ENCODE peak calls at places on chromosome 2, in four cellular contexts. One of them, this sample, is unnamed.

GRCh38 chr2:88666576-88666975 is 24.9 kb upstream of the RPIA start:
- DNase-seq in keratinocyte: no peak
- DNase-seq in GM23338: no peak
- DNase-seq in tibial artery: no peak
- DNase-seq in this sample: no peak

GRCh38 chr2:61018798-61019197 is 743 bp upstream of the PUS10 start:
- DNase-seq in keratinocyte: no peak
- DNase-seq in GM23338: no peak
- DNase-seq in tibial artery: no peak
- DNase-seq in this sample: no peak

GRCh38 chr2:234910186-234910679 is 41.6 kb upstream of the SH3BP4 start:
- DNase-seq in keratinocyte: no peak
- DNase-seq in GM23338: no peak
- DNase-seq in tibial artery: no peak
- DNase-seq in this sample: no peak

GRCh38 chr2:216692636-216693413 is 2.5 kb downstream of the IGFBP5 start:
- DNase-seq in keratinocyte: no peak
- DNase-seq in GM23338: peak
- DNase-seq in tibial artery: peak
- DNase-seq in this sample: no peak

GRCh38 chr2:138059967-138060635 is 95.8 kb downstream of the HNMT start:
- DNase-seq in keratinocyte: peak
- DNase-seq in GM23338: no peak
- DNase-seq in tibial artery: peak
- DNase-seq in this sample: peak

GRCh38 chr2:31539505-31539904 is 41.2 kb downstream of the SRD5A2 start:
- DNase-seq in keratinocyte: no peak
- DNase-seq in GM23338: peak
- DNase-seq in tibial artery: no peak
- DNase-seq in this sample: no peak

GRCh38 chr2:225779829-225780228 is 380.3 kb downstream of the NYAP2 start:
- DNase-seq in keratinocyte: no peak
- DNase-seq in GM23338: no peak
- DNase-seq in tibial artery: no peak
- DNase-seq in this sample: no peak

GRCh38 chr2:31526946-31527345 is 53.8 kb downstream of the SRD5A2 start:
- DNase-seq in keratinocyte: no peak
- DNase-seq in GM23338: no peak
- DNase-seq in tibial artery: no peak
- DNase-seq in this sample: no peak

GRCh38 chr2:242038928-242039341 is 169.4 kb downstream of the RTP5 start:
- DNase-seq in keratinocyte: no peak
- DNase-seq in GM23338: no peak
- DNase-seq in tibial artery: no peak
- DNase-seq in this sample: no peak

GRCh38 chr2:46315103-46315890 is 18.1 kb downstream of the EPAS1 start:
- DNase-seq in keratinocyte: peak
- DNase-seq in GM23338: no peak
- DNase-seq in tibial artery: peak
- DNase-seq in this sample: peak

GRCh38 chr2:46311651-46312223 is 14.5 kb downstream of the EPAS1 start:
- DNase-seq in keratinocyte: no peak
- DNase-seq in GM23338: no peak
- DNase-seq in tibial artery: no peak
- DNase-seq in this sample: no peak

GRCh38 chr2:46313063-46313462 is 15.9 kb downstream of the EPAS1 start:
- DNase-seq in keratinocyte: no peak
- DNase-seq in GM23338: no peak
- DNase-seq in tibial artery: no peak
- DNase-seq in this sample: no peak

GRCh38 chr2:46317092-46317486 is 19.9 kb downstream of the EPAS1 start:
- DNase-seq in keratinocyte: no peak
- DNase-seq in GM23338: no peak
- DNase-seq in tibial artery: no peak
- DNase-seq in this sample: no peak

GRCh38 chr2:46314065-46314835 is 17.0 kb downstream of the EPAS1 start:
- DNase-seq in keratinocyte: no peak
- DNase-seq in GM23338: no peak
- DNase-seq in tibial artery: no peak
- DNase-seq in this sample: no peak
- H3K27ac ChIP-seq in keratinocyte: peak
- H3K27ac ChIP-seq in GM23338: no peak
- H3K27ac ChIP-seq in tibial artery: peak
- H3K27ac ChIP-seq in this sample: peak

GRCh38 chr2:24203029-24203786 is 28.4 kb downstream of the FAM228A start:
- DNase-seq in keratinocyte: no peak
- DNase-seq in GM23338: peak
- DNase-seq in tibial artery: no peak
- DNase-seq in this sample: no peak
- H3K27ac ChIP-seq in keratinocyte: no peak
- H3K27ac ChIP-seq in GM23338: no peak
- H3K27ac ChIP-seq in tibial artery: no peak
- H3K27ac ChIP-seq in this sample: no peak

GRCh38 chr2:73208258-73208657 is 5.8 kb upstream of the SMYD5 start:
- DNase-seq in keratinocyte: no peak
- DNase-seq in GM23338: no peak
- DNase-seq in tibial artery: no peak
- DNase-seq in this sample: no peak
- H3K27ac ChIP-seq in keratinocyte: no peak
- H3K27ac ChIP-seq in GM23338: no peak
- H3K27ac ChIP-seq in tibial artery: no peak
- H3K27ac ChIP-seq in this sample: no peak

GRCh38 chr2:45442026-45442425 is 169.0 kb downstream of the SRBD1 start:
- DNase-seq in keratinocyte: no peak
- DNase-seq in GM23338: no peak
- DNase-seq in tibial artery: no peak
- DNase-seq in this sample: no peak
- H3K27ac ChIP-seq in keratinocyte: no peak
- H3K27ac ChIP-seq in GM23338: no peak
- H3K27ac ChIP-seq in tibial artery: peak
- H3K27ac ChIP-seq in this sample: no peak

DNA sequence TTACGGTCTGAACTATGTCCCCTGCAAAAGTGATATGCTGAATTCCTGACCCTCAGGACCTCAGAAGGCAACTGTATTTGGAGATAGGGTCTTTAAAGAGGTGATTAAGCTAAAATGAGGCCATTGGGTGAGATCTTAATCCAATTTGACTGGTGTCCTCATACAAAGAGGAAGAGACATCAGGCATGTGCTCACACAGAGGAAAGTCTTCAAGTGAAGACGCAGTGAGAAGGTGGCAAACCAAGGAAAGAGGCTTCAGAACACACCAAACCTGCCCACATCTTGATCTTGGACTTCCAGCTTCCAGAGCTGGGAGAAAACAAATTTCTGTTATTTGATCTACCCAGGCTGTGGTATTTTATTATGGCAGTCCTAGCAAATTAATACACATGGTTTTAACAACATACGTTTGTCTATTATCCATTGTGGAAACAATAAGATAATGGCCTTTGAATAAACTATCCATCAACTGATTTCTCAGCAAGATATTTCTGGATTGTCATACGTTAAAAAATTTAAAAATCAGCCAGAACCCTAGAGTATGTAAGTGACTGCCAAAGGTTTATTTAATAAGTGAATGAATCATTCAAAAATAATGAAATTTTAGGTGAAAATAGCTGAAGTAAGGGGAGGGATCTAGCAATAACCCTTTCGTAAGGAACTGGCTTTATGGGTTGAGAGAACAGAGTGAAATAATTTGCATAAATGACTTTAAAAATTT is 6.5 kb downstream of the WIPF1 start:
- DNase-seq in keratinocyte: no peak
- DNase-seq in GM23338: no peak
- DNase-seq in tibial artery: no peak
- DNase-seq in this sample: no peak
- H3K27ac ChIP-seq in keratinocyte: no peak
- H3K27ac ChIP-seq in GM23338: no peak
- H3K27ac ChIP-seq in tibial artery: peak
- H3K27ac ChIP-seq in this sample: no peak

GRCh38 chr2:42136832-42137821 is 32.0 kb upstream of the EML4 start:
- DNase-seq in keratinocyte: no peak
- DNase-seq in GM23338: no peak
- DNase-seq in tibial artery: no peak
- DNase-seq in this sample: no peak

GRCh38 chr2:42139141-42139540 is 30.0 kb upstream of the EML4 start:
- DNase-seq in keratinocyte: no peak
- DNase-seq in GM23338: no peak
- DNase-seq in tibial artery: no peak
- DNase-seq in this sample: no peak

GRCh38 chr2:42140501-42140900 is 28.7 kb upstream of the EML4 start:
- DNase-seq in keratinocyte: no peak
- DNase-seq in GM23338: no peak
- DNase-seq in tibial artery: no peak
- DNase-seq in this sample: no peak

GRCh38 chr2:42135381-42136312 is 33.5 kb upstream of the EML4 start:
- DNase-seq in keratinocyte: no peak
- DNase-seq in GM23338: no peak
- DNase-seq in tibial artery: no peak
- DNase-seq in this sample: no peak

GRCh38 chr2:42138163-42139016 is 30.8 kb upstream of the EML4 start:
- DNase-seq in keratinocyte: no peak
- DNase-seq in GM23338: no peak
- DNase-seq in tibial artery: peak
- DNase-seq in this sample: no peak
- H3K27ac ChIP-seq in keratinocyte: no peak
- H3K27ac ChIP-seq in GM23338: no peak
- H3K27ac ChIP-seq in tibial artery: no peak
- H3K27ac ChIP-seq in this sample: no peak

This sample was measured in epithelial cell of prostate.